ENCODE peak calls at places on chromosomes 13 and 19, in nine cellular contexts. U, Q, J, R, B, V, T, M and Z are unnamed samples.

GRCh38 chr13:96141032-96141431 is 51.1 kb downstream of the HS6ST3 start:
- DNase-seq in U (no peak), Q (no peak), J (no peak), R (peak), B (no peak), V (no peak), T (peak), M (no peak), Z (no peak)

GRCh38 chr13:50991624-50992610 is 82.3 kb downstream of the RNASEH2B start:
- DNase-seq in U (no peak), Q (no peak), J (no peak), R (no peak), B (no peak), V (no peak), T (no peak), M (no peak), Z (no peak)

GRCh38 chr19:51511353-51511752 is 9.8 kb upstream of the SIGLEC12 start:
- DNase-seq in U (no peak), Q (no peak), J (no peak), R (peak), B (no peak), V (no peak), T (no peak), M (no peak), Z (no peak)

GRCh38 chr19:17777840-17778620 is 16.9 kb upstream of the B3GNT3 start:
- DNase-seq in U (no peak), Q (no peak), J (no peak), R (peak), B (peak), V (no peak), T (peak), M (peak), Z (peak)

GRCh38 chr13:101139076-101139475 is 277.2 kb downstream of the NALCN start:
- DNase-seq in U (no peak), Q (no peak), J (no peak), R (no peak), B (no peak), V (no peak), T (no peak), M (no peak), Z (no peak)

GRCh38 chr19:29538651-29539050 is 12.9 kb downstream of the VSTM2B start:
- DNase-seq in U (no peak), Q (no peak), J (peak), R (no peak), B (no peak), V (no peak), T (no peak), M (no peak), Z (no peak)

GRCh38 chr13:40187324-40187795 is 479.1 kb downstream of the FOXO1 start:
- DNase-seq in U (no peak), Q (no peak), J (no peak), R (no peak), B (peak), V (no peak), T (no peak), M (peak), Z (no peak)

GRCh38 chr19:16886305-16886880 is 2.4 kb upstream of the F2RL3 start:
- DNase-seq in U (no peak), Q (no peak), J (no peak), R (no peak), B (no peak), V (no peak), T (peak), M (no peak), Z (peak)

GRCh38 chr13:21616880-21617279 is 12.9 kb upstream of the MICU2 start:
- DNase-seq in U (no peak), Q (no peak), J (no peak), R (peak), B (no peak), V (no peak), T (no peak), M (no peak), Z (no peak)

GRCh38 chr19:41697198-41697855 is 9.3 kb upstream of the CEACAM7 start:
- DNase-seq in U (no peak), Q (no peak), J (peak), R (no peak), B (no peak), V (no peak), T (no peak), M (no peak), Z (no peak)

GRCh38 chr13:99757756-99758464 is 213.7 kb downstream of the ZIC5 start:
- DNase-seq in U (no peak), Q (no peak), J (no peak), R (no peak), B (no peak), V (no peak), T (no peak), M (no peak), Z (no peak)

GRCh38 chr13:63094717-63095116 is 1679.1 kb upstream of the PCDH20 start:
- DNase-seq in U (no peak), Q (no peak), J (no peak), R (no peak), B (no peak), V (no peak), T (no peak), M (no peak), Z (no peak)

GRCh38 chr19:14425696-14426138 is 6.6 kb upstream of the DDX39A start:
- DNase-seq in U (no peak), Q (no peak), J (no peak), R (no peak), B (no peak), V (no peak), T (peak), M (no peak), Z (no peak)

GRCh38 chr13:78185700-78186099 is 267.1 kb upstream of the EDNRB start:
- DNase-seq in U (no peak), Q (no peak), J (no peak), R (no peak), B (no peak), V (no peak), T (no peak), M (no peak), Z (no peak)

GRCh38 chr13:33480561-33480960 is 195.0 kb upstream of the STARD13 start:
- DNase-seq in U (no peak), Q (no peak), J (no peak), R (no peak), B (no peak), V (no peak), T (no peak), M (no peak), Z (no peak)

GRCh38 chr19:5805465-5806132 is 732 bp downstream of the NRTN start:
- DNase-seq in U (peak), Q (no peak), J (no peak), R (peak), B (no peak), V (peak), T (peak), M (peak), Z (no peak)

GRCh38 chr13:24033527-24034302 is 126.8 kb upstream of the SPATA13 start:
- DNase-seq in U (no peak), Q (no peak), J (no peak), R (no peak), B (no peak), V (no peak), T (peak), M (no peak), Z (no peak)

GRCh38 chr19:5561559-5561958 is 6.2 kb downstream of the TINCR start:
- DNase-seq in U (no peak), Q (no peak), J (no peak), R (no peak), B (no peak), V (no peak), T (no peak), M (no peak), Z (no peak)

GRCh38 chr13:91036886-91037285 is 310.6 kb upstream of the MIR17HG start:
- DNase-seq in U (no peak), Q (no peak), J (no peak), R (no peak), B (no peak), V (no peak), T (no peak), M (no peak), Z (no peak)

GRCh38 chr19:33409906-33410685 is 36.6 kb downstream of the CEBPG start:
- DNase-seq in U (no peak), Q (no peak), J (no peak), R (no peak), B (no peak), V (no peak), T (no peak), M (peak), Z (no peak)

GRCh38 chr19:33412617-33413425 is 39.3 kb downstream of the CEBPG start:
- DNase-seq in U (no peak), Q (no peak), J (no peak), R (no peak), B (no peak), V (no peak), T (no peak), M (peak), Z (no peak)

GRCh38 chr19:33409035-33409434 is 35.5 kb downstream of the CEBPG start:
- DNase-seq in U (no peak), Q (no peak), J (no peak), R (no peak), B (no peak), V (no peak), T (no peak), M (peak), Z (no peak)

GRCh38 chr19:33411621-33412180 is 38.2 kb downstream of the CEBPG start:
- DNase-seq in U (no peak), Q (no peak), J (no peak), R (no peak), B (no peak), V (no peak), T (no peak), M (peak), Z (no peak)

GRCh38 chr19:33410915-33411401 is 37.4 kb downstream of the CEBPG start:
- DNase-seq in U (no peak), Q (no peak), J (no peak), R (no peak), B (no peak), V (no peak), T (no peak), M (peak), Z (no peak)
- TF ChIP-seq CTCF in U (no peak), Q (no peak), J (no peak), R (no peak), B (no peak), V (no peak), T (no peak), M (no peak), Z (no peak)

DNA sequence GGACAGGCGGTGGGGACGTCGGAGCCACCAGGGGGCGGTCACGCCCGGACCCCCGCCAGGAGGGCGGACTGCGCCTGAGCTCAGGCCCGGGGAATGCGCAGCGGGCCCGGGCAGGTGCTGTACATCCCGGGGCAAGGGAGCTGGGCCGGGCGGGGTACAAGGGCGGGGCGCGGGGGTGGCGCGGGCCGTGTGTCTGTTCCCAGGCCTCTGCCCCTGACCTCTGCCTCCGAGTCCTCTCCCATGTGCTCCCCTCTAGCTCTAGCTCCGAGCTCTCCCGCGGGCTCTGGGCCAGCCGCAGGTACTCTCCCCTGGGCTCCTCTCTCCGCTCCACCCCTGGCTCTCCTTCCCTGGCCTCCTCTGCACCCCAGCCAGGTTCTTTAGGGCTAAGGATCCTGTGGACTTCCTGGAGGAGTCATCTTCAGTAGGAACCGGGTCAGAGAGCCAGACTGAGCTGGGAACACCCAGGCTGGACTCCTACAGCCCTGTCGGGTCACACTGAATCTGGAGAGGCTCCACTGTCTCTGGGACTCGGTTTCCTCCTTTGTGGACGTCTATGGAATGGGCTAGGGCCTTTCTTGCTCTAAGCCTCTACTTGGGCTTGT is 2.3 kb downstream of the PPP1R13L start:
- DNase-seq in U (peak), Q (no peak), J (no peak), R (peak), B (no peak), V (no peak), T (no peak), M (peak), Z (no peak)
- TF ChIP-seq CTCF in U (no peak), Q (peak), J (no peak), R (peak), B (peak), V (peak), T (no peak), M (peak), Z (no peak)

GRCh38 chr13:43895940-43896339 is 16.2 kb downstream of the LACC1 start:
- DNase-seq in U (no peak), Q (no peak), J (no peak), R (no peak), B (no peak), V (no peak), T (no peak), M (no peak), Z (no peak)

GRCh38 chr13:43894438-43894837 is 14.7 kb downstream of the LACC1 start:
- DNase-seq in U (no peak), Q (no peak), J (no peak), R (no peak), B (no peak), V (no peak), T (no peak), M (no peak), Z (no peak)
- TF ChIP-seq CTCF in U (no peak), Q (peak), J (no peak), R (peak), B (peak), V (no peak), T (peak), M (no peak), Z (no peak)

GRCh38 chr13:107138468-107138867 is 570.5 kb upstream of the ARGLU1 start:
- DNase-seq in U (no peak), Q (no peak), J (no peak), R (peak), B (no peak), V (no peak), T (no peak), M (no peak), Z (no peak)

GRCh38 chr13:107141767-107142166 is 573.8 kb upstream of the ARGLU1 start:
- DNase-seq in U (no peak), Q (no peak), J (no peak), R (no peak), B (no peak), V (no peak), T (no peak), M (no peak), Z (no peak)

GRCh38 chr13:107138987-107139386 is 571.0 kb upstream of the ARGLU1 start:
- DNase-seq in U (no peak), Q (no peak), J (no peak), R (no peak), B (no peak), V (no peak), T (no peak), M (no peak), Z (no peak)

DNA sequence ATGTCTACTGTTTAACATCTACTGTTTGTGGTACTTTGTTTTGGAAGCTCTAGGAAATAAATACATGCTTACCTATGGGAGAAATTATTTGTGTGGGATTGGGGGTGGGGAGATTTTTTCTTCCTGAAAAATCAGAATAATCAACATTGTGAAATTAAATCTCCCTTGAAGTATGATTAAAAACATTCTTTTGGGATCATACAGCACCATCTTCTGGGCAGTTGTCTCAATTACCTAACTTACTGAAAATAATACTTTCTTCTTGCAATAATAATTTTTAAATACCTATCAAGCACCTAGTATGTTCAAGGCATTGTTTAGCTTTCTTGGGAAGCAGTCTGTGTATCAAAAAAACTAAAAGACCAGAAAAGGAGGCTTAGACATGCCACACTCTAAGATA is 576.5 kb upstream of the ARGLU1 start:
- DNase-seq in U (no peak), Q (no peak), J (no peak), R (no peak), B (no peak), V (no peak), T (peak), M (no peak), Z (no peak)
- TF ChIP-seq CTCF in U (no peak), Q (peak), J (no peak), R (peak), B (no peak), V (peak), T (peak), M (no peak), Z (no peak)

GRCh38 chr13:65615506-65615905 is 1614.6 kb downstream of the PCDH9 start:
- DNase-seq in U (no peak), Q (no peak), J (no peak), R (no peak), B (no peak), V (no peak), T (no peak), M (no peak), Z (no peak)

DNA sequence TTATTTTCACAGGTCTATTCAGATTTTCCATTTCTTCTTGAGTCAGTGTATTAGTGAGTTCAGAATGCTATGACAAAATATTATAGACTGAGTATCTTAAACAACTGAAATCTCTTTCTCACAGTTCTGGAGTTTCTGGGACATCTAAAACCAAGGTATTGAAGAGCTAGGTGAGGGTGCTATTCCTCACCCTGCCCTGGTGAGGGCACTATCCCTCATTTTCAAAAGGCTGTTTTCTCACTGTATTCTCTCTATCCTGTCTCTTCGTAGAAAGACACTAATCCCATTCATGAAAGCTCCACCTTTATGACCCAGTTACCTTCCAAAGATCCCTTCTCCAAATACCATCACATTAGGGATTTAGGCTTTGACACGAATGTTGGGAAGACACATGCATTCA is 1617.1 kb downstream of the PCDH9 start:
- DNase-seq in U (no peak), Q (no peak), J (no peak), R (peak), B (no peak), V (no peak), T (no peak), M (no peak), Z (no peak)
- TF ChIP-seq CTCF in U (no peak), Q (peak), J (no peak), R (peak), B (no peak), V (no peak), T (peak), M (no peak), Z (no peak)